ENCODE peak calls at places on chromosome 14, in seven cellular contexts. J, N, G, I, B, V and P are unnamed samples.
A peak's percentile ranks its signal among the peaks of the same experiment; 100 is the strongest.

GRCh38 chr14:45891417-45892080 is 638.5 kb upstream of the MIS18BP1 start:
- DNase-seq in J (no peak), N (peak; percentile 13), G (no peak), I (no peak), B (peak; percentile 87), V (no peak), P (no peak)

GRCh38 chr14:76464856-76465255 is 88.9 kb downstream of the ESRRB start:
- DNase-seq in J (no peak), N (no peak), G (no peak), I (no peak), B (no peak), V (no peak), P (no peak)

GRCh38 chr14:104799657-104800599 is 973 bp upstream of the ZBTB42 start:
- DNase-seq in J (peak; percentile 65), N (peak; percentile 90), G (peak; percentile 92), I (no peak), B (peak; percentile 77), V (peak; percentile 72), P (peak; percentile 85)

GRCh38 chr14:38578278-38578681 is 322.4 kb upstream of the CLEC14A start:
- DNase-seq in J (no peak), N (no peak), G (no peak), I (no peak), B (no peak), V (no peak), P (no peak)

GRCh38 chr14:57970175-57970574 is 104.3 kb upstream of the SLC35F4 start:
- DNase-seq in J (no peak), N (no peak), G (no peak), I (no peak), B (no peak), V (no peak), P (no peak)

GRCh38 chr14:83300454-83301064 is 1766.9 kb upstream of the SEL1L start:
- DNase-seq in J (peak; percentile 51), N (no peak), G (no peak), I (no peak), B (peak; percentile 43), V (no peak), P (no peak)

GRCh38 chr14:49497267-49497666 is 88.9 kb downstream of the RPS29 start:
- DNase-seq in J (no peak), N (no peak), G (no peak), I (no peak), B (no peak), V (no peak), P (no peak)

GRCh38 chr14:74509587-74510210 is 16.1 kb downstream of the ISCA2 start:
- DNase-seq in J (no peak), N (no peak), G (no peak), I (no peak), B (no peak), V (no peak), P (no peak)

GRCh38 chr14:81172353-81172752 is 48.4 kb downstream of the GTF2A1 start:
- DNase-seq in J (no peak), N (no peak), G (no peak), I (no peak), B (no peak), V (no peak), P (no peak)

GRCh38 chr14:63478024-63478423 is 65.2 kb downstream of the PPP2R5E start:
- DNase-seq in J (peak; percentile 61), N (no peak), G (no peak), I (peak; percentile 79), B (no peak), V (no peak), P (no peak)

GRCh38 chr14:37813746-37814145 is 218.3 kb downstream of the TTC6 start:
- DNase-seq in J (no peak), N (no peak), G (no peak), I (no peak), B (peak; percentile 9), V (no peak), P (no peak)

GRCh38 chr14:44962573-44963528 is 861 bp downstream of the TOGARAM1 start:
- DNase-seq in J (peak; percentile 65), N (peak; percentile 53), G (peak; percentile 49), I (no peak), B (peak; percentile 33), V (peak; percentile 28), P (peak; percentile 47)

GRCh38 chr14:99038401-99038800 is 233.6 kb downstream of the BCL11B start:
- DNase-seq in J (no peak), N (no peak), G (no peak), I (no peak), B (no peak), V (no peak), P (no peak)

GRCh38 chr14:73786942-73787759 is 64.5 kb upstream of the PTGR2 start:
- DNase-seq in J (peak; percentile 77), N (peak; percentile 60), G (peak; percentile 80), I (no peak), B (peak; percentile 56), V (peak; percentile 46), P (peak; percentile 64)

GRCh38 chr14:101019974-101020710 is 116.6 kb upstream of the RTL1 start:
- DNase-seq in J (no peak), N (peak; percentile 4), G (no peak), I (no peak), B (no peak), V (peak; percentile 10), P (peak; percentile 24)

GRCh38 chr14:66139432-66139831 is 346.7 kb upstream of the CCDC196 start:
- DNase-seq in J (no peak), N (no peak), G (no peak), I (no peak), B (no peak), V (no peak), P (no peak)

GRCh38 chr14:87309557-87309956 is 683.4 kb downstream of the GALC start:
- DNase-seq in J (no peak), N (no peak), G (no peak), I (no peak), B (no peak), V (no peak), P (no peak)

GRCh38 chr14:74081491-74081890 is 2.8 kb downstream of the ALDH6A1 start:
- DNase-seq in J (no peak), N (no peak), G (no peak), I (no peak), B (no peak), V (no peak), P (no peak)

GRCh38 chr14:61147898-61148549 is 133.1 kb downstream of the TMEM30B start:
- DNase-seq in J (no peak), N (no peak), G (no peak), I (no peak), B (peak; percentile 99), V (peak; percentile 80), P (peak; percentile 48)

GRCh38 chr14:58663494-58664111 is 25.8 kb downstream of the DACT1 start:
- DNase-seq in J (no peak), N (no peak), G (no peak), I (no peak), B (no peak), V (no peak), P (no peak)

GRCh38 chr14:39469094-39469710 is 37.0 kb upstream of the FBXO33 start:
- DNase-seq in J (peak; percentile 68), N (no peak), G (no peak), I (no peak), B (no peak), V (no peak), P (no peak)

GRCh38 chr14:65281991-65282908 is 130.3 kb upstream of the FUT8 start:
- DNase-seq in J (peak; percentile 58), N (no peak), G (no peak), I (no peak), B (no peak), V (no peak), P (no peak)

GRCh38 chr14:33943484-33943883 is 7.4 kb downstream of the EGLN3 start:
- DNase-seq in J (no peak), N (no peak), G (no peak), I (no peak), B (no peak), V (no peak), P (no peak)

GRCh38 chr14:102799684-102800562 is 22.7 kb downstream of the TRAF3 start:
- DNase-seq in J (no peak), N (no peak), G (no peak), I (no peak), B (no peak), V (peak; percentile 41), P (no peak)
- H3K27ac ChIP-seq in J (no peak overlapping the region), N (no peak overlapping the region), G (no peak overlapping the region), I (peak overlapping the region; percentile 67), B (no peak overlapping the region), V (peak overlapping the region; percentile 25), P (no peak overlapping the region)

GRCh38 chr14:21557084-21557901 is 22.6 kb downstream of the OR10G3 start:
- DNase-seq in J (peak; percentile 90), N (peak; percentile 92), G (peak; percentile 28), I (peak; percentile 61), B (peak; percentile 96), V (peak; percentile 78), P (peak; percentile 86)

GRCh38 chr14:21558703-21559063 is 21.2 kb downstream of the OR10G3 start:
- DNase-seq in J (no peak), N (no peak), G (no peak), I (no peak), B (no peak), V (no peak), P (no peak)

GRCh38 chr14:21553266-21553665 is 26.6 kb downstream of the OR10G3 start:
- DNase-seq in J (no peak), N (no peak), G (no peak), I (no peak), B (no peak), V (no peak), P (no peak)

GRCh38 chr14:21556378-21557083 is 23.3 kb downstream of the OR10G3 start:
- DNase-seq in J (no peak), N (no peak), G (no peak), I (no peak), B (no peak), V (no peak), P (no peak)
- H3K27ac ChIP-seq in J (no peak overlapping the region), N (peak overlapping the region; percentile 63), G (no peak overlapping the region), I (no peak overlapping the region), B (no peak overlapping the region), V (peak overlapping the region; percentile 66), P (peak overlapping the region; percentile 10)

GRCh38 chr14:90551733-90552464 is 155.1 kb downstream of the CALM1 start:
- DNase-seq in J (no peak), N (no peak), G (no peak), I (no peak), B (no peak), V (peak; percentile 59), P (no peak)

GRCh38 chr14:90553921-90554336 is 157.1 kb downstream of the CALM1 start:
- DNase-seq in J (no peak), N (no peak), G (no peak), I (no peak), B (no peak), V (no peak), P (no peak)

GRCh38 chr14:90552465-90553297 is 155.9 kb downstream of the CALM1 start:
- DNase-seq in J (no peak), N (no peak), G (no peak), I (no peak), B (no peak), V (no peak), P (no peak)

GRCh38 chr14:90554341-90554740 is 157.5 kb downstream of the CALM1 start:
- DNase-seq in J (no peak), N (no peak), G (no peak), I (no peak), B (no peak), V (peak; percentile 57), P (peak; percentile 56)

GRCh38 chr14:90553298-90553920 is 156.6 kb downstream of the CALM1 start:
- DNase-seq in J (no peak), N (no peak), G (no peak), I (no peak), B (no peak), V (no peak), P (no peak)
- H3K27ac ChIP-seq in J (no peak overlapping the region), N (no peak overlapping the region), G (no peak overlapping the region), I (no peak overlapping the region), B (no peak overlapping the region), V (no peak overlapping the region), P (no peak overlapping the region)

GRCh38 chr14:54881761-54882401 is 20.7 kb downstream of the GCH1 start:
- DNase-seq in J (peak; percentile 45), N (no peak), G (no peak), I (no peak), B (no peak), V (no peak), P (no peak)
- H3K27ac ChIP-seq in J (peak overlapping the region; percentile 66), N (peak overlapping the region; percentile 56), G (peak overlapping the region; percentile 60), I (peak overlapping the region; percentile 93), B (no peak overlapping the region), V (peak overlapping the region; percentile 69), P (peak overlapping the region; percentile 84)